ENCODE peak calls at places on chromosomes 4 and X, in six cellular contexts. One of them, this sample, is unnamed.

GRCh38 chr4:153780221-153780620 is 8.7 kb downstream of the SFRP2 start:
- DNase-seq in brain microvascular endothelial cell: no peak
- DNase-seq in RWPE1: no peak
- DNase-seq in GM23248: no peak
- DNase-seq in body of pancreas: no peak
- DNase-seq in transverse colon: no peak
- DNase-seq in this sample: no peak

GRCh38 chrX:1448793-1449580 is 3.7 kb downstream of the ASMTL start:
- DNase-seq in brain microvascular endothelial cell: no peak
- DNase-seq in RWPE1: no peak
- DNase-seq in GM23248: no peak
- DNase-seq in body of pancreas: no peak
- DNase-seq in transverse colon: no peak
- DNase-seq in this sample: no peak

GRCh38 chr4:104811727-104812126 is 317.0 kb upstream of the CXXC4 start:
- DNase-seq in brain microvascular endothelial cell: no peak
- DNase-seq in RWPE1: no peak
- DNase-seq in GM23248: no peak
- DNase-seq in body of pancreas: no peak
- DNase-seq in transverse colon: no peak
- DNase-seq in this sample: no peak

GRCh38 chr4:128452415-128452814 is 164.8 kb upstream of the PGRMC2 start:
- DNase-seq in brain microvascular endothelial cell: no peak
- DNase-seq in RWPE1: no peak
- DNase-seq in GM23248: peak
- DNase-seq in body of pancreas: no peak
- DNase-seq in transverse colon: no peak
- DNase-seq in this sample: no peak

GRCh38 chrX:39759526-39760224 is 338.1 kb downstream of the BCOR start:
- DNase-seq in brain microvascular endothelial cell: peak
- DNase-seq in RWPE1: no peak
- DNase-seq in GM23248: peak
- DNase-seq in body of pancreas: peak
- DNase-seq in transverse colon: no peak
- DNase-seq in this sample: no peak

GRCh38 chrX:56792270-56793111 is 63.4 kb downstream of the NBDY start:
- DNase-seq in brain microvascular endothelial cell: no peak
- DNase-seq in RWPE1: no peak
- DNase-seq in GM23248: no peak
- DNase-seq in body of pancreas: no peak
- DNase-seq in transverse colon: no peak
- DNase-seq in this sample: no peak

GRCh38 chrX:149881081-149881711 is at the start of gene MAGEA8:
- DNase-seq in brain microvascular endothelial cell: no peak
- DNase-seq in RWPE1: no peak
- DNase-seq in GM23248: no peak
- DNase-seq in body of pancreas: no peak
- DNase-seq in transverse colon: no peak
- DNase-seq in this sample: no peak

GRCh38 chr4:99845179-99845578 is 28.6 kb downstream of the DAPP1 start:
- DNase-seq in brain microvascular endothelial cell: no peak
- DNase-seq in RWPE1: no peak
- DNase-seq in GM23248: no peak
- DNase-seq in body of pancreas: no peak
- DNase-seq in transverse colon: no peak
- DNase-seq in this sample: no peak

GRCh38 chr4:1239949-1240305 is 9.0 kb downstream of the CTBP1 start:
- DNase-seq in brain microvascular endothelial cell: no peak
- DNase-seq in RWPE1: no peak
- DNase-seq in GM23248: no peak
- DNase-seq in body of pancreas: no peak
- DNase-seq in transverse colon: no peak
- DNase-seq in this sample: no peak

GRCh38 chr4:128225148-128225547 is 62.5 kb downstream of the PGRMC2 start:
- DNase-seq in brain microvascular endothelial cell: peak
- DNase-seq in RWPE1: no peak
- DNase-seq in GM23248: peak
- DNase-seq in body of pancreas: no peak
- DNase-seq in transverse colon: no peak
- DNase-seq in this sample: no peak

GRCh38 chr4:23006756-23007155 is 314.0 kb downstream of the GBA3 start:
- DNase-seq in brain microvascular endothelial cell: no peak
- DNase-seq in RWPE1: no peak
- DNase-seq in GM23248: peak
- DNase-seq in body of pancreas: no peak
- DNase-seq in transverse colon: no peak
- DNase-seq in this sample: peak

GRCh38 chr4:98260579-98261290 is 449 bp upstream of the RAP1GDS1 start:
- DNase-seq in brain microvascular endothelial cell: peak
- DNase-seq in RWPE1: peak
- DNase-seq in GM23248: peak
- DNase-seq in body of pancreas: peak
- DNase-seq in transverse colon: peak
- DNase-seq in this sample: peak

GRCh38 chr4:105620640-105621323 is 68.4 kb downstream of the ARHGEF38 start:
- DNase-seq in brain microvascular endothelial cell: peak
- DNase-seq in RWPE1: peak
- DNase-seq in GM23248: peak
- DNase-seq in body of pancreas: no peak
- DNase-seq in transverse colon: no peak
- DNase-seq in this sample: peak

GRCh38 chr4:148415500-148415899 is 26.7 kb downstream of the NR3C2 start:
- DNase-seq in brain microvascular endothelial cell: no peak
- DNase-seq in RWPE1: no peak
- DNase-seq in GM23248: peak
- DNase-seq in body of pancreas: no peak
- DNase-seq in transverse colon: no peak
- DNase-seq in this sample: no peak

GRCh38 chr4:785332-786073 is 40.4 kb downstream of the CPLX1 start:
- DNase-seq in brain microvascular endothelial cell: no peak
- DNase-seq in RWPE1: no peak
- DNase-seq in GM23248: peak
- DNase-seq in body of pancreas: no peak
- DNase-seq in transverse colon: no peak
- DNase-seq in this sample: no peak

GRCh38 chr4:20483416-20483815 is 216.8 kb upstream of the PACRGL start:
- DNase-seq in brain microvascular endothelial cell: no peak
- DNase-seq in RWPE1: no peak
- DNase-seq in GM23248: no peak
- DNase-seq in body of pancreas: no peak
- DNase-seq in transverse colon: no peak
- DNase-seq in this sample: no peak

GRCh38 chr4:146458594-146458993 is 63.1 kb downstream of the SLC10A7 start:
- DNase-seq in brain microvascular endothelial cell: no peak
- DNase-seq in RWPE1: no peak
- DNase-seq in GM23248: no peak
- DNase-seq in body of pancreas: no peak
- DNase-seq in transverse colon: no peak
- DNase-seq in this sample: no peak

GRCh38 chr4:17647927-17648326 is 33.5 kb downstream of the MED28 start:
- DNase-seq in brain microvascular endothelial cell: no peak
- DNase-seq in RWPE1: no peak
- DNase-seq in GM23248: no peak
- DNase-seq in body of pancreas: no peak
- DNase-seq in transverse colon: no peak
- DNase-seq in this sample: no peak

GRCh38 chrX:52082578-52082977 is 13.6 kb upstream of the MAGED4B start:
- DNase-seq in brain microvascular endothelial cell: peak
- DNase-seq in RWPE1: no peak
- DNase-seq in GM23248: peak
- DNase-seq in body of pancreas: no peak
- DNase-seq in transverse colon: no peak
- DNase-seq in this sample: no peak

GRCh38 chr4:113328514-113328913 is 279.1 kb downstream of the ANK2 start:
- DNase-seq in brain microvascular endothelial cell: no peak
- DNase-seq in RWPE1: no peak
- DNase-seq in GM23248: peak
- DNase-seq in body of pancreas: no peak
- DNase-seq in transverse colon: no peak
- DNase-seq in this sample: no peak

GRCh38 chr4:71009796-71010588 is 16.5 kb downstream of the DCK start:
- DNase-seq in brain microvascular endothelial cell: no peak
- DNase-seq in RWPE1: peak
- DNase-seq in GM23248: peak
- DNase-seq in body of pancreas: no peak
- DNase-seq in transverse colon: no peak
- DNase-seq in this sample: no peak

GRCh38 chr4:125750827-125751466 is 436.2 kb downstream of the FAT4 start:
- DNase-seq in brain microvascular endothelial cell: peak
- DNase-seq in RWPE1: no peak
- DNase-seq in GM23248: peak
- DNase-seq in body of pancreas: peak
- DNase-seq in transverse colon: no peak
- DNase-seq in this sample: no peak

GRCh38 chrX:17876135-17876534 is 15.0 kb upstream of the RAI2 start:
- DNase-seq in brain microvascular endothelial cell: no peak
- DNase-seq in RWPE1: no peak
- DNase-seq in GM23248: no peak
- DNase-seq in body of pancreas: no peak
- DNase-seq in transverse colon: no peak
- DNase-seq in this sample: no peak

GRCh38 chr4:121380448-121381147 is at the start of gene QRFPR:
- DNase-seq in brain microvascular endothelial cell: no peak
- DNase-seq in RWPE1: peak
- DNase-seq in GM23248: peak
- DNase-seq in body of pancreas: no peak
- DNase-seq in transverse colon: no peak
- DNase-seq in this sample: no peak

GRCh38 chrX:24426921-24427746 is 38.0 kb upstream of the PDK3 start:
- DNase-seq in brain microvascular endothelial cell: no peak
- DNase-seq in RWPE1: no peak
- DNase-seq in GM23248: no peak
- DNase-seq in body of pancreas: no peak
- DNase-seq in transverse colon: peak
- DNase-seq in this sample: no peak

GRCh38 chr4:77861500-77861899 is 1.1 kb upstream of the MRPL1 start:
- DNase-seq in brain microvascular endothelial cell: peak
- DNase-seq in RWPE1: no peak
- DNase-seq in GM23248: peak
- DNase-seq in body of pancreas: no peak
- DNase-seq in transverse colon: no peak
- DNase-seq in this sample: no peak

GRCh38 chr4:176775326-176775725 is 17.4 kb downstream of the VEGFC start:
- DNase-seq in brain microvascular endothelial cell: no peak
- DNase-seq in RWPE1: no peak
- DNase-seq in GM23248: peak
- DNase-seq in body of pancreas: no peak
- DNase-seq in transverse colon: no peak
- DNase-seq in this sample: no peak

GRCh38 chr4:176767183-176767582 is 25.5 kb downstream of the VEGFC start:
- DNase-seq in brain microvascular endothelial cell: no peak
- DNase-seq in RWPE1: no peak
- DNase-seq in GM23248: peak
- DNase-seq in body of pancreas: no peak
- DNase-seq in transverse colon: no peak
- DNase-seq in this sample: no peak

GRCh38 chr4:176774852-176775251 is 17.9 kb downstream of the VEGFC start:
- DNase-seq in brain microvascular endothelial cell: no peak
- DNase-seq in RWPE1: no peak
- DNase-seq in GM23248: peak
- DNase-seq in body of pancreas: no peak
- DNase-seq in transverse colon: no peak
- DNase-seq in this sample: no peak

GRCh38 chr4:176769519-176769918 is 23.2 kb downstream of the VEGFC start:
- DNase-seq in brain microvascular endothelial cell: peak
- DNase-seq in RWPE1: peak
- DNase-seq in GM23248: peak
- DNase-seq in body of pancreas: no peak
- DNase-seq in transverse colon: no peak
- DNase-seq in this sample: peak
- H3K27ac ChIP-seq in brain microvascular endothelial cell: peak
- H3K27ac ChIP-seq in RWPE1: no peak
- H3K27ac ChIP-seq in GM23248: peak
- H3K27ac ChIP-seq in body of pancreas: no peak
- H3K27ac ChIP-seq in transverse colon: no peak
- H3K27ac ChIP-seq in this sample: peak

DNA sequence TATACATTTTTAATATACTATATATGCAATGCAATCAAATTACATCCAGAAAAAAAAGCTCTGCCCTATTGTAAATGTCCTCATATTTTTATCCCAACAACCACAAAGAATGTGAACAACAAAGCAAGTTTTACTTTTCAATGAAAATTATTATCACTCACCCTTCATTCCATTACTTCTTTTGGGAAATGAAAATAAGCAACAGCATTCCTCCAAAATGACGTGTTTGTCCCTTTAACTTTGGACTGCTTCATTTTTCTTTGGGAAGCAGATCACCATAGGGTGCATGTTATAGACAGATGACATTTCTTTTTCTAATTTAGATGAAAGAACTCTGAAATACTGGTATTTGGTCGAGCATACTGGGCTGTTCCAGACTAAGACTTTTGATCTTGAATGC is 667.1 kb upstream of the BOD1L1 start:
- DNase-seq in brain microvascular endothelial cell: no peak
- DNase-seq in RWPE1: no peak
- DNase-seq in GM23248: peak
- DNase-seq in body of pancreas: no peak
- DNase-seq in transverse colon: no peak
- DNase-seq in this sample: no peak
- H3K27ac ChIP-seq in brain microvascular endothelial cell: no peak
- H3K27ac ChIP-seq in RWPE1: no peak
- H3K27ac ChIP-seq in GM23248: no peak
- H3K27ac ChIP-seq in body of pancreas: no peak
- H3K27ac ChIP-seq in transverse colon: no peak
- H3K27ac ChIP-seq in this sample: no peak

DNA sequence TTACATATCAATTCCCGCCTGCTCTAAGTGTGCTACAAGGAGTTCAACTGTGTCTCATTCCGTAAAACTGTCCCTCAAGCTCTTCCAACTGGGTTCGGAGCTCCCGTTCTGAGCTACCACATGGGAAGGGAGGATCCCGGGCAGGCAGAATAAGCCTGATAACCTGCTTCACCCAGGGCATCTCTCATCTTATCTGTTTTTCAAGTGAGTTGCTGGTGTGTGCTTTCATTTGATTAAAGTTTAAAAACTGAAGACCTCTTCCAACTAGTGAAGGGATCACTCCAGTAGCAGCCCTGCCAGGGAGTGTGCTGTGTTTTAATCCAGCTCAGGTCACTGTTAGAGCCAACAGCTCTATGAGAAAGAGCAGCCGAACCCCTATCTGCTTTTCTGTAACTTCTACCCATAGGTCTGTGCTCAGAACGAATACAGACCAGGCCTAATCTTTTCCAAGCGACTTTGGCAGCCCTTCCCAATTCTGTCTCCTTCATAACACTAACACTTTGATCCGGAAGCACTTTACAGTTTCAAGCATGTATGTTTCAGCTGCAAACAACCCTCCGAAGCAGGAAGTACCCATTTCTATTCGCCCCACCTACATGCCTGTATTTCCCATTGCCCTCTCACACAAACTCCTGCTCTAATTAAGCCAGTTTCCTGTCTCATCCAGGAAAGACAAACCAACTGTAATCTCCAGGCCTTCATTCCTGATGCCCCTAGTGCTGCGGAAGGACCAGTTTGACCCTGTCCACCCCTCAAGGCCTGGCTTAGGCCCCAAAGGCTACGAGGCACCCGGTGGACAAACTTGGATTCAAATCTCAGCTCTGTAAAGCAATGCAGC is 60.9 kb downstream of the IRF2 start:
- DNase-seq in brain microvascular endothelial cell: no peak
- DNase-seq in RWPE1: no peak
- DNase-seq in GM23248: no peak
- DNase-seq in body of pancreas: no peak
- DNase-seq in transverse colon: no peak
- DNase-seq in this sample: no peak
- H3K27ac ChIP-seq in brain microvascular endothelial cell: no peak
- H3K27ac ChIP-seq in RWPE1: no peak
- H3K27ac ChIP-seq in GM23248: no peak
- H3K27ac ChIP-seq in body of pancreas: no peak
- H3K27ac ChIP-seq in transverse colon: peak
- H3K27ac ChIP-seq in this sample: no peak

GRCh38 chr4:13983189-13983790 is 355.8 kb upstream of the BOD1L1 start:
- DNase-seq in brain microvascular endothelial cell: no peak
- DNase-seq in RWPE1: no peak
- DNase-seq in GM23248: no peak
- DNase-seq in body of pancreas: peak
- DNase-seq in transverse colon: no peak
- DNase-seq in this sample: no peak
- H3K27ac ChIP-seq in brain microvascular endothelial cell: no peak
- H3K27ac ChIP-seq in RWPE1: no peak
- H3K27ac ChIP-seq in GM23248: no peak
- H3K27ac ChIP-seq in body of pancreas: no peak
- H3K27ac ChIP-seq in transverse colon: no peak
- H3K27ac ChIP-seq in this sample: no peak

This sample was measured in epithelial cell of prostate.